ENCODE peak calls at places on chromosomes 11 and 22, in six cellular contexts. N, B, C, Q, S and O are unnamed samples.

GRCh38 chr11:83823461-83824025 is 537.4 kb upstream of the CCDC90B start:
- DNase-seq in Q (no peak), N (no peak), B (no peak), C (no peak), S (no peak), O (no peak)

GRCh38 chr11:73287400-73288101 is 15.4 kb downstream of the P2RY6 start:
- DNase-seq in C (no peak), B (no peak), S (no peak), N (no peak), Q (peak), O (no peak)

GRCh38 chr11:123450593-123450992 is 20.5 kb downstream of the GRAMD1B start:
- DNase-seq in S (no peak), N (no peak), C (no peak), Q (no peak), B (no peak), O (no peak)

GRCh38 chr22:45262931-45263789 is 21.6 kb upstream of the UPK3A start:
- DNase-seq in Q (no peak), S (no peak), N (peak), C (peak), B (no peak), O (peak)

GRCh38 chr11:614583-615452 is 932 bp downstream of the IRF7 start:
- DNase-seq in B (no peak), S (no peak), N (no peak), C (no peak), Q (no peak), O (no peak)

GRCh38 chr22:26170112-26170492 is 840 bp downstream of the SEZ6L start:
- DNase-seq in B (no peak), Q (no peak), N (no peak), C (no peak), S (no peak), O (no peak)

GRCh38 chr11:69940246-69940610 is 121.0 kb upstream of the FGF3 start:
- DNase-seq in C (no peak), Q (no peak), S (no peak), B (no peak), N (no peak), O (no peak)

GRCh38 chr22:28922540-28923244 is 39.3 kb downstream of the ZNRF3 start:
- DNase-seq in C (no peak), N (no peak), B (peak), Q (no peak), S (no peak), O (no peak)

GRCh38 chr11:66728760-66729385 is at the start of gene SPTBN2:
- DNase-seq in Q (peak), C (no peak), N (no peak), S (no peak), B (no peak), O (no peak)

GRCh38 chr11:116696381-116696941 is 76.3 kb downstream of the BUD13 start:
- DNase-seq in Q (no peak), S (no peak), B (no peak), C (no peak), N (no peak), O (no peak)

GRCh38 chr22:45528046-45528445 is 25.4 kb downstream of the FBLN1 start:
- DNase-seq in B (no peak), S (no peak), N (no peak), C (no peak), Q (no peak), O (no peak)

GRCh38 chr11:67662142-67662805 is 11.7 kb upstream of the ACY3 start:
- DNase-seq in B (no peak), N (no peak), S (no peak), Q (peak), C (no peak), O (no peak)

GRCh38 chr22:31088233-31088986 is 7.3 kb downstream of the SMTN start:
- DNase-seq in Q (no peak), C (no peak), S (no peak), B (no peak), N (no peak), O (peak)

GRCh38 chr22:25134028-25134427 is 65.6 kb upstream of the CRYBB3 start:
- DNase-seq in B (no peak), Q (no peak), N (no peak), S (no peak), C (no peak), O (no peak)

GRCh38 chr11:130022799-130023198 is 20.2 kb upstream of the PRDM10 start:
- DNase-seq in S (no peak), Q (no peak), B (no peak), N (no peak), C (no peak), O (no peak)

GRCh38 chr22:42281284-42281683 is 10.8 kb upstream of the TCF20 start:
- DNase-seq in N (no peak), S (no peak), B (no peak), Q (no peak), C (no peak), O (no peak)

GRCh38 chr11:100220801-100221200 is 466.3 kb upstream of the ARHGAP42 start:
- DNase-seq in N (no peak), Q (no peak), C (no peak), S (no peak), B (no peak), O (no peak)

GRCh38 chr11:99069831-99070444 is 49.2 kb downstream of the CNTN5 start:
- DNase-seq in Q (no peak), S (peak), N (no peak), C (peak), B (peak), O (no peak)

GRCh38 chr11:101390539-101390938 is 193.3 kb downstream of the TRPC6 start:
- DNase-seq in Q (no peak), C (no peak), S (no peak), B (no peak), N (no peak), O (no peak)

GRCh38 chr11:73344191-73344607 is 32.0 kb upstream of the RELT start:
- DNase-seq in Q (no peak), B (no peak), S (no peak), C (no peak), N (no peak), O (no peak)

GRCh38 chr11:1421291-1421690 is 31.6 kb downstream of the BRSK2 start:
- DNase-seq in Q (no peak), C (no peak), N (no peak), B (no peak), S (no peak), O (no peak)

GRCh38 chr11:117428856-117429229 is 101.2 kb downstream of the CEP164 start:
- DNase-seq in S (no peak), C (no peak), N (no peak), Q (peak), B (no peak), O (no peak)

GRCh38 chr11:93537767-93538261 is 5.4 kb downstream of the SMCO4 start:
- DNase-seq in Q (no peak), C (no peak), N (no peak), B (no peak), S (no peak), O (no peak)

GRCh38 chr11:85810871-85811611 is at the start of gene SYTL2:
- DNase-seq in N (peak), Q (peak), C (no peak), S (no peak), B (peak), O (peak)

GRCh38 chr11:33449798-33450197 is 192.6 kb downstream of the HIPK3 start:
- DNase-seq in C (no peak), B (no peak), N (no peak), S (no peak), Q (no peak), O (no peak)

GRCh38 chr22:29345932-29346331 is 30.4 kb upstream of the RASL10A start:
- DNase-seq in N (no peak), C (no peak), Q (no peak), B (no peak), S (no peak), O (no peak)

DNA sequence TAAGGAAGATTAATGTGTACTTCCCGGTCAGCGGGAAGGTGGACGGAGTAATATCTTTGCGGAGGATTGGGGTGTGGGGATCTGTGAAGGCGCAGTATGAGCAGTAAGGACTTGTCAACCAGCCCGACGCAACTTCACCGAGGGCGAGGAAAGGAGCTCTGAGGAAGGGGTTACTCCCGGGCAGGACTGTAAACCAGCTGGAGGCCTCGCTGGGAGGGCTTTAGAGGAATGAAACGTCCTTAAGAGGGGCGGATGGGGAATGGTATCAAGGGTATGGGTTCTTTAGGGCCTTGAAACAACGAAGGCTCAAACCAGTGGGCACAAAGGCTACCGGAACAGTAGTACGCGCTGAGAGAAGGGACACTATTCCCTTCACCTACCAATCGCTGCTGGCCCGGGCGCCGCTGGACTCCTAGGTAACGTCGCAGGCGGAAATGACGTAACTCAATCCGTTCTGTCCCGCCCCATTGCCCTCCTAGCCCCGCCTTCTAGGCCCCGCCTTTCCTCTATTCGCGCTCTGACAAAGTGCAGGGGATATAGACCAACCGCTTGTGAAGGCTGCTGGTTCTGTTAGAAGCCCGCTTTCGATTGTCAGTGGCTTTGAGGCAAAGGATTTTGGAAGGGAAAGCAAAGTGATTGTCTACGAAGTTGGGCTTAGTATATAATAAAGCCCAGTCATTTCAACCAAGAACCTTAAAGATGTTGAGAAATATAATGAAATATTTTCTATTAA is at the start of gene C11orf65:
- DNase-seq in B (peak), S (peak), Q (peak), N (peak), C (peak), O (peak)
- TF ChIP-seq POLR2A in B (peak), S (peak), Q (peak), N (peak), C (peak), O (peak)

DNA sequence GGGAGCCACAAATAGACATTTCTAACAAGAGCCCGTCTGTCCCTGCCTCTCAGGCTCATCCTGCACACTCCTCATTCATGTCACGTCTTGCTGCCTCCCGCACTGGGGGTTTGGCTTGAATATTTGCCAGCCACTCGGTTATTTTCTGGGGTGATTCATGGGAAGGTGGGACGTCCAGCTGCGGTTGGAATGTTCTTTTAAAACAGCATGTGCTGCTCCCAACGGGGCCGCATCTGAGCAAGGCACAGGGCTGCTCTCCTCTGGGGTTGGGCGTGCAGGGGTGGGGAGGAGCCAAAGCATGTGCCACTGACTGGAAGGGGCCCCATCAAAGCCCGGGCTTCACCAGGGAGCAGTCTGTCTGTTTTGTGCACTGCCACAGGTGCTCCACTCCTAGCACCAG is 25.9 kb upstream of the SLC5A4 start:
- DNase-seq in C (no peak), S (no peak), B (no peak), Q (no peak), N (no peak), O (no peak)
- TF ChIP-seq TAF1 in C (no peak), S (no peak), B (no peak), Q (no peak), N (no peak), O (no peak)

GRCh38 chr11:122095950-122096942 is 19.8 kb downstream of the BLID start:
- DNase-seq in S (no peak), Q (no peak), B (no peak), N (no peak), C (no peak), O (no peak)

GRCh38 chr11:122099345-122100045 is 16.5 kb downstream of the BLID start:
- DNase-seq in Q (no peak), B (no peak), C (no peak), N (no peak), S (no peak), O (no peak)

GRCh38 chr11:122100222-122101080 is 15.6 kb downstream of the BLID start:
- DNase-seq in S (no peak), N (no peak), Q (no peak), C (no peak), B (no peak), O (no peak)

GRCh38 chr11:122098223-122098980 is 17.6 kb downstream of the BLID start:
- DNase-seq in N (no peak), B (no peak), Q (no peak), C (no peak), S (no peak), O (no peak)

DNA sequence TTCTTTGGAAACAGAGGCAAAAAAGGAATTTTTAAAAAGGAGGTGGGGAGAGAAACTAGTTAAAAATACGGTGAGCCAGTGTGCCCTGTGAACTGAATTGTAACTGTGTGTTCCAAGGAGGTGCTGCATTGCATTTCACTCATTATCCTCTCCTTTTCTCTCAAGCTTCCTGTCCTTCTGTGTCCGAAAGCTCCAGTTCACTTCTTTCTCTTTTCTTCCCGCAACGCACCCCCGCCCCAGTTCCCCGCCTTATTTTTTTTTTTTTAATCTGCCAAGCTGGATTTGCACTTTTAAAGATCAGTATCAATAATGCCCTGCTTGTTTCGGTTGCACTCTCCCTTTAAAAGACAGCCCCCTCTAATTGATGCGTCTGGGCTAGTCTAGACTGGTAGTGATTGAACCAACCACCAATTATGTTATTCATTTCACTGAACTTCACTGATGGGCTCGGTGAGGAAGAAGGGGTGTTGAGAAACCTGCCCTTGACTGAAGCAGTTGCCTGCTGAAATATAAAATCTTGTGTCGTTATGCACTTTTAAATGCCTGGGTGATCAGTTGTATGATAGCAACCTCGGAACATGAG is 18.5 kb downstream of the BLID start:
- DNase-seq in B (no peak), S (no peak), C (no peak), Q (no peak), N (no peak), O (no peak)
- TF ChIP-seq POLR2AphosphoS5 in B (no peak), S (no peak), C (no peak), Q (no peak), N (no peak), O (no peak)

GRCh38 chr11:124756753-124757227 is 4.7 kb upstream of the VSIG2 start:
- DNase-seq in B (no peak), N (no peak), S (no peak), Q (no peak), C (no peak), O (no peak)

GRCh38 chr11:124760205-124760652 is 1.9 kb downstream of the ESAM start:
- DNase-seq in N (peak), C (no peak), S (no peak), B (no peak), Q (no peak), O (no peak)

GRCh38 chr11:124757320-124757719 is 4.8 kb downstream of the ESAM start:
- DNase-seq in B (no peak), N (no peak), C (no peak), S (no peak), Q (no peak), O (no peak)

GRCh38 chr11:124759268-124760204 is 2.6 kb downstream of the ESAM start:
- DNase-seq in C (no peak), B (no peak), S (no peak), Q (no peak), N (no peak), O (no peak)

GRCh38 chr11:124758355-124759267 is 3.5 kb downstream of the ESAM start:
- DNase-seq in S (peak), C (no peak), Q (peak), B (peak), N (peak), O (peak)
- TF ChIP-seq POLR2A in S (no peak), C (peak), Q (no peak), B (no peak), N (no peak), O (no peak)

DNA sequence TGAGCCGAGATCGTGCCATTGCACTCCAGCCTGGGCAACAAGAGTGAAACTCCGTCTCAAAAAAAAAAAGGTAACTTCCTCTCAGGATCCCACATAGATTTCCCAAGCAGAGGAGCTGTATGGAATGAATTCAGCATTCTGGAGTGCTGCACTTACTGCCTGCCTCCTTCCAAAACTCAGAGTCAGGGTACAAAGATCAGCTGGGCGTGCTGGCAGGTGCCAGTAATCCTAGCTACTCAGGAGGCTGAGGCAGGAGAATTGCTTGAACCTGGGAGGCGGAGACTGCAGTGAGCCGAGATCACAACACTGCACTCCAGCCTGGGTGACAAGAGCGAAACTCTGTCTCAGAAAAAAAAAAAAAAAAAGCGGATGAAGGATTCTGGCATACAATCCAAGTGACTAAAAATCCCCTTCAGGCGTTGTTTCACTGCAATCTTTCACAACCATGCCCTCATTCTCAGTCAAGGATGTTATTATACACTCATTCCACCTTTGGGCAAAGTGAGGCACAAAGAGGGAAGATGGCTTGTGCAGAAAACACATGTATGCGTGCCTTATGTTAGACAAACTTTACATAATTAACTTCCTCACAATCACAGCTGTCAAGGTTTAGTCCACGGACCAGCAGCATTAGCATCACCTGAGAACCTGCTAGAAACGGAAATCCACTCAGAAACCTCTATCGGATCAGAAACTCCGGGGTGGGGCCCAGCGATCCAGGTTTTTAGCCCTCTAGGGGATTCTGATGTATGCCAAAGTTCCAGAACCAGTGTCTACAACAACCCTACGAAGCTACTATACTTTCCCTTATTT is 1.1 kb upstream of the NOL12 start:
- DNase-seq in N (no peak), C (no peak), S (no peak), Q (no peak), B (peak), O (no peak)
- TF ChIP-seq TAF1 in N (no peak), C (no peak), S (no peak), Q (no peak), B (no peak), O (no peak)